ENCODE peak calls at places on chromosomes 16 and 17, in seven cellular contexts. Y, A, N, K, B, D and Z are unnamed samples.

GRCh38 chr17:43757171-43757660 is 1.4 kb downstream of the SOST start:
- DNase-seq in A (no peak), N (no peak), Y (no peak), B (no peak), K (no peak), D (no peak), Z (no peak)

GRCh38 chr16:54426550-54426843 is 139.9 kb upstream of the IRX3 start:
- DNase-seq in A (no peak), N (no peak), B (no peak), D (no peak), K (no peak), Y (no peak), Z (no peak)

GRCh38 chr16:65667013-65667578 is 545.2 kb upstream of the CDH11 start:
- DNase-seq in A (peak), Y (peak), K (no peak), B (peak), D (peak), N (no peak), Z (no peak)

GRCh38 chr16:86965331-86965730 is 351.9 kb downstream of the C16orf95 start:
- DNase-seq in B (no peak), K (no peak), A (no peak), N (no peak), Y (no peak), D (no peak), Z (no peak)

GRCh38 chr17:14078027-14078426 is 8.7 kb downstream of the COX10 start:
- DNase-seq in B (no peak), D (no peak), N (no peak), Y (no peak), A (no peak), K (no peak), Z (no peak)

GRCh38 chr17:4744999-4745969 is 5.6 kb upstream of the CXCL16 start:
- DNase-seq in K (no peak), B (no peak), Y (no peak), A (no peak), D (no peak), N (no peak), Z (no peak)

GRCh38 chr17:57622886-57623433 is 122.1 kb downstream of the CCDC182 start:
- DNase-seq in Y (no peak), B (peak), K (no peak), D (peak), A (peak), N (no peak), Z (peak)

GRCh38 chr17:7717756-7718350 is 309 bp downstream of the DNAH2 start:
- DNase-seq in N (no peak), Y (no peak), D (peak), B (peak), K (no peak), A (no peak), Z (peak)

GRCh38 chr16:3147757-3148104 is 12.9 kb downstream of the ZNF213 start:
- DNase-seq in Y (no peak), A (no peak), D (no peak), B (no peak), N (no peak), K (no peak), Z (no peak)

GRCh38 chr16:25729188-25729587 is 37.4 kb downstream of the HS3ST4 start:
- DNase-seq in A (no peak), K (no peak), N (no peak), B (no peak), Y (peak), D (no peak), Z (no peak)

GRCh38 chr16:84266451-84266850 is 26.6 kb upstream of the KCNG4 start:
- DNase-seq in K (peak), D (peak), Y (peak), A (peak), B (peak), N (peak), Z (peak)

GRCh38 chr17:13025687-13026086 is 7.9 kb upstream of the ELAC2 start:
- DNase-seq in B (no peak), N (no peak), K (no peak), Y (no peak), D (no peak), A (no peak), Z (no peak)

GRCh38 chr17:50430731-50431130 is 4.7 kb downstream of the ACSF2 start:
- DNase-seq in Y (no peak), N (no peak), A (no peak), K (no peak), B (no peak), D (no peak), Z (no peak)

GRCh38 chr17:5516060-5516792 is 29.9 kb downstream of the MIS12 start:
- DNase-seq in N (no peak), K (no peak), B (peak), D (peak), A (peak), Y (no peak), Z (no peak)

GRCh38 chr17:30823425-30823824 is 1.1 kb downstream of the CRLF3 start:
- DNase-seq in N (no peak), B (no peak), K (no peak), D (no peak), Y (no peak), A (no peak), Z (no peak)

GRCh38 chr17:27376637-27377547 is 79.4 kb upstream of the KSR1 start:
- DNase-seq in B (peak), A (peak), K (no peak), N (no peak), Y (no peak), D (peak), Z (no peak)

GRCh38 chr17:50072130-50072529 is 16.2 kb downstream of the ITGA3 start:
- DNase-seq in A (no peak), Y (no peak), D (no peak), B (no peak), K (peak), N (no peak), Z (no peak)

DNA sequence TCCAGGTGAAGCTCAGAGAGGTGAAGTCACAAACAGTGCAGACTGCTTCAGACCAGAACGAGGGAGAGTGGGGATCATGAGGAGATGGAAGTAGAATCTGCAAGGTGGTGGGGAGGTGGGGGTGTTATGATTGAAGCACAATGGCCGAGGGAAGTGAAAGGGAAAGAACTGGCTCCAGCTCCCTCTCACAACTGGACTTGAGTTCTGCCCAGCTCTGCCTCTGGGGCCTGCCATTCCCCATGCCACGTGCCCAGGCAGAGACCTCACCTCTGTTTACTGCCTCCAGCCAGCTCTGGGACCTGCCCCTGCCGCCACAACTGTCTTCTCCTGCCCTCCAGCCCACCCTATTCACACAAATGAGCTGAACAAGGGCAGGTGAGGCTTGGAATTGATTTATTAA is 2.5 kb downstream of the PNMT start:
- DNase-seq in N (peak), A (no peak), Y (no peak), K (no peak), D (no peak), B (no peak), Z (no peak)
- TF ChIP-seq CTCF in N (no peak), A (no peak), Y (no peak), K (no peak), D (no peak), B (no peak), Z (no peak)

GRCh38 chr16:67407788-67408452 is 8.4 kb downstream of the ZDHHC1 start:
- DNase-seq in A (no peak), N (no peak), Y (no peak), B (no peak), K (no peak), D (no peak), Z (no peak)
- TF ChIP-seq CTCF in A (no peak), N (no peak), Y (no peak), B (peak), K (peak), D (no peak), Z (no peak)

GRCh38 chr17:76886395-76886794 is 18.2 kb downstream of the MGAT5B start:
- DNase-seq in A (no peak), N (no peak), D (no peak), K (no peak), Y (no peak), B (no peak), Z (no peak)

GRCh38 chr17:76884995-76885896 is 17.0 kb downstream of the MGAT5B start:
- DNase-seq in K (no peak), A (no peak), Y (no peak), D (no peak), B (no peak), N (no peak), Z (no peak)

GRCh38 chr17:76889323-76889722 is 21.1 kb downstream of the MGAT5B start:
- DNase-seq in K (no peak), N (no peak), A (no peak), D (no peak), B (no peak), Y (no peak), Z (no peak)

GRCh38 chr17:76888661-76889060 is 20.5 kb downstream of the MGAT5B start:
- DNase-seq in N (no peak), D (no peak), Y (no peak), B (no peak), K (no peak), A (no peak), Z (no peak)

GRCh38 chr17:76887809-76888208 is 19.6 kb downstream of the MGAT5B start:
- DNase-seq in K (no peak), N (no peak), Y (no peak), B (no peak), A (no peak), D (no peak), Z (peak)
- TF ChIP-seq CTCF in K (peak), N (no peak), Y (no peak), B (no peak), A (no peak), D (peak), Z (no peak)

GRCh38 chr16:590165-590874 is 454 bp downstream of the RAB40C start:
- DNase-seq in D (peak), B (peak), K (no peak), A (peak), Y (peak), N (no peak), Z (peak)
- TF ChIP-seq CTCF in D (no peak), B (no peak), K (no peak), A (no peak), Y (no peak), N (no peak), Z (no peak)

DNA sequence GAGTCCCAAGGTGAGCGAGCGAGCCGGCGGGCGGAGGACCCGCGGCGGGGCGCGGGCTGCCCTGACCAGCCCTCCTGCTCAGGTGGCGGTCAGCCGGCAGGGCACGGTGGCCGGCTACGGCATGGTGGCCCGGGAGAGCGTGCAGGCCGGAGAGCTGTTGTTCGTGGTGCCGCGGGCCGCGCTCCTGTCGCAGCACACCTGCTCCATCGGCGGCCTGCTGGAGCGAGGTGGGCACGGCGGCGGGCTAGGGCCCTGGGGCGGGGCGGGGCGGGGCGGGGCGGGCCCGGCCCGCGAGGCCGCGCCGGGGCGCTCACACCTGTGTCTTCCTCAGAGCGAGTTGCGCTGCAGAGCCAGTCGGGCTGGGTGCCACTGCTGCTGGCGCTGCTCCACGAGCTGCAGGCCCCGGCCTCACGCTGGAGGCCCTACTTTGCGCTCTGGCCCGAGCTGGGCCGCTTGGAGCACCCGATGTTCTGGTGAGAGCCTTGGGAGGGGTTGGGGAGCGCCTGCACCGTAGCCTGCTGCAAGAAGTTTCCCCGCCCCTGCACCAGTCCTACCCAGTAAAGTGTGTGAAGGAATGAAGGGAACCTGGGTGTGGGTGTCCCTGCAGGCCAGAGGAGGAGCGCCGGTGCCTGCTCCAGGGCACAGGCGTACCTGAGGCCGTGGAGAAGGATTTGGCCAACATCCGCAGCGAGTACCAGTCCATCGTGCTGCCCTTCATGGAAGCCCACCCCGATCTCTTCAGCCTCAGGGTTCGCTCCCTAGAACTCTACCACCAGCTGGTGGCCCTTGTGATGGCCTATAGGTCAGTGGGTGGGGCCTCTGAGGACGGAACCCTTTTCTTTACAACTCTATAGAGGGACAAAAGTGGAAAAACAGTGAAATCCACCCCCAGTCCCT is 802 bp downstream of the SETD6 start:
- DNase-seq in K (peak), B (peak), A (no peak), Y (peak), D (no peak), N (peak), Z (peak)
- TF ChIP-seq CTCF in K (no peak), B (no peak), A (no peak), Y (no peak), D (no peak), N (peak), Z (no peak)

DNA sequence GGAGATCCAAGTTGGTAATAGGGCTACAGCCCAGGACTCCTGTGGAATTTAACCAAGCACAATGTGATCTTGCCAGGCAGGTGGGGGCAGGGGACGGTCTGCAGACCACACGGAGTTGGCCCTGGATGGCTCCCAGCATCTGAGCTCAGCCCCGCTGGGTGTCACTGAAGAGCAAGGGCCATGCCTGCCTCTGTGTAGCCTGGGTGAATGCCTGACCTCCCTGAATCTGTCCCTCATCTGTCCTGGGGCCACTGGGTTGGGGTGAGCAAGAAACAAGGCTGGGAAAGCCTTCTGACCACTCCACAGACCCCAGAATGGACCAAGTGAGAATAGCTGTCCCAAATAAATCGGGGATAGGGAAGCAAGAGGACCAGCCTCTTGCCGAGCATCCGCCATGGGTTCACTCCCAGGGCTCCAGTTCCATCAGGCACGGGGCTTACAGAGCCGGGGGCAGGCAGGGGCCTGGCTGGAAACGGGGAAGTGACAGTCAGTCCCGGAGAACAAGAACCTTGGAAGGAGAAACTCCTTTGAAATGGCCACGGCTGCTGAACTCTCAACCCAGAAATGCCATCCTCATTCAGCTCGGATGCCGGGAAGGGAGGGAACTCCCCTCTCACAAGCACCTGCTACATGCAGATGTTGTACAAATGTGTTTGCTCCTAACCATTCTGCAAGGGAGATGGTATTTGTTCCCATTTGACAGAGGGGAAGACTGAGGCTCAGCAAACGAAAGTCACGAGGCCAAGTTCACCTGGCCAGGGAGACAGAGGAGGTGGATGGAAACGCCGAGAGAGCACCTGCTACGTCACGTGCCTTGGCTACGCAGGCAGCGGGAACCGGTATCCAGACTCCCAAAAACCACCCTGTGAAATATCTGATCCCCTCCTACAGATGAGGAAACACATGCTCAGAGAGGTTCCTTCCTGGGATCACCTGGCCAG is 50.0 kb downstream of the RMI2 start:
- DNase-seq in D (no peak), K (no peak), N (no peak), B (no peak), Y (no peak), A (no peak), Z (no peak)
- TF ChIP-seq CTCF in D (no peak), K (no peak), N (no peak), B (no peak), Y (no peak), A (no peak), Z (no peak)

DNA sequence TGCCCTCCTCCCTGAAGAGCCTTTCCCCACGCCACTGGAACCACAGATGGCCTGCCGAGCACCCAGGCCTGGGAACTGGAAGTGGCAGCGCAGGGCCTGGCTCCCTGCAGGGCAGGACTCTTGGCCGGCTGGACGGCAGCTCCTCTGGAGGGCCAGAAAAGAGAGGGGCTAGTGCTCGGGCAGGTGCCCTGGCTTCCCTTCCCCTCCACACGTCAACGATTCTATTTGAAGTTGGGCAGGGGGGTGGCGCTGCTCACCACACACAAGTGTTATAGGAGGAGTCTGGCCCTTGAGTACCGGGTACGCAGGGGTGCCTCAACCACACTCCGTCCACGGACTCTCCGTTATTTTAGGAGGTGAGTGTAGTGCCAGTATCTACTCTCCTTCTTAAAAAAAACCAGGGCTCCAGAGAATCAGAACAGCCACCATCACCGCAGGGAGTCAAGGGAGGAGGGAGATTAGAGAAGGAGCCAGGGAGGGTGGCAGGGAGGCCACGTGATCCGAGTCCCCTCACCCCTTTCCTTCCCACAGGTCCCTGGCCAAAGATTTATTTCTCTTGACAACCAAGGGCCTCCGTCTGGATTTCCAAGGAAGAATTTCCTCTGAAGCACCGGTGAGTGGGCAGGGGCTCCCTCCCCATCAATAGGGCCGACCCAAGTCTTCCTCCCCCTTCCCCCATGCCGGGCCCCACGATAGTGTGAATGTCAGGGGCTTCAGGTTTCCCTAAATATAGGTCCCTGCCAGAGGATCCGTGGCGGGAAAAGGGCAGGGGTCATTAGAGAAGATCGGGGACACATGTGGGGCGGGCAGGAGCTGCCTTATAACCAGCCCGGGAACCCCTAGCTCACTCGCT is 1.4 kb upstream of the ALDOA start:
- DNase-seq in K (peak), Y (peak), N (peak), A (peak), D (peak), B (peak), Z (peak)
- TF ChIP-seq CTCF in K (peak), Y (peak), N (no peak), A (peak), D (peak), B (no peak), Z (no peak)

DNA sequence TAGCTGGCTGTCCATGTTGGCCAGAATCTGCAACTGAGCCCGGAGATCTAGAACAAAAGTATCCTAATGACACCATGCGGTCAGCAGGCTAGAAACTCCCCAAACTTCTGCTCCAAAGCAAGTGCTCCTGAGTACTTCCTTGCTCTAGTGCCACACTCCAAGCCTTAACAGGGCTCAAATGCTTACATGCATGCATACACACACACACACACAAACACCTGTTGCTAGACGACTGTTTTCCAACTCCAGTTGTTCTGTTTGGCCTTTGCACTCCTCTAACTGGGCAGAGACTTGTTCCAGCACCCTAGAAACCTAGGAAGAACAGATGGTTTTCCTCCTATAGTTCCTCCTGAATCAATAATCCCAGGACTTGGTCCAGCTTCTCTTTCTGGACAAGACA is 7.7 kb upstream of the ALDOC start:
- DNase-seq in N (no peak), A (no peak), D (no peak), K (no peak), B (no peak), Y (no peak), Z (no peak)
- TF ChIP-seq CTCF in N (no peak), A (no peak), D (no peak), K (no peak), B (no peak), Y (no peak), Z (no peak)